ENCODE peak calls at places on chromosomes 16 and 17, in four cellular contexts. One of them, this sample, is unnamed.

GRCh38 chr17:39926588-39927100 is 757 bp downstream of the ORMDL3 start:
- DNase-seq in astrocyte of the cerebellum: no peak
- DNase-seq in iPS-NIHi11: peak; percentile 75
- DNase-seq in heart left ventricle: no peak
- DNase-seq in this sample: peak; percentile 68

GRCh38 chr17:17109896-17110295 is 67.6 kb downstream of the MPRIP start:
- DNase-seq in astrocyte of the cerebellum: no peak
- DNase-seq in iPS-NIHi11: no peak
- DNase-seq in heart left ventricle: no peak
- DNase-seq in this sample: peak; percentile 88

GRCh38 chr17:57553991-57554825 is 190.9 kb downstream of the CCDC182 start:
- DNase-seq in heart left ventricle: no peak
- DNase-seq in astrocyte of the cerebellum: no peak
- DNase-seq in iPS-NIHi11: peak; percentile 47
- DNase-seq in this sample: peak; percentile 72

GRCh38 chr17:45127209-45127582 is 5.1 kb downstream of the PLCD3 start:
- DNase-seq in astrocyte of the cerebellum: no peak
- DNase-seq in heart left ventricle: no peak
- DNase-seq in iPS-NIHi11: no peak
- DNase-seq in this sample: no peak

GRCh38 chr17:78401246-78401645 is 22.8 kb downstream of the PGS1 start:
- DNase-seq in astrocyte of the cerebellum: no peak
- DNase-seq in iPS-NIHi11: no peak
- DNase-seq in heart left ventricle: no peak
- DNase-seq in this sample: no peak

GRCh38 chr16:62545039-62545438 is 508.8 kb upstream of the CDH8 start:
- DNase-seq in heart left ventricle: no peak
- DNase-seq in iPS-NIHi11: no peak
- DNase-seq in astrocyte of the cerebellum: no peak
- DNase-seq in this sample: no peak

GRCh38 chr17:67629963-67630320 is 87.8 kb upstream of the NOL11 start:
- DNase-seq in astrocyte of the cerebellum: peak; percentile 48
- DNase-seq in iPS-NIHi11: peak; percentile 39
- DNase-seq in heart left ventricle: no peak
- DNase-seq in this sample: no peak

GRCh38 chr16:90018297-90019200 is 707 bp downstream of the DBNDD1 start:
- DNase-seq in iPS-NIHi11: no peak
- DNase-seq in heart left ventricle: peak; percentile 67
- DNase-seq in astrocyte of the cerebellum: no peak
- DNase-seq in this sample: no peak

GRCh38 chr16:88731699-88732098 is 25.4 kb downstream of the CTU2 start:
- DNase-seq in iPS-NIHi11: peak; percentile 77
- DNase-seq in heart left ventricle: no peak
- DNase-seq in astrocyte of the cerebellum: no peak
- DNase-seq in this sample: no peak